ENCODE peak calls at places on chromosomes 1 and 21, in four cellular contexts. P is A549, Q is suprapubic skin, Z is kidney epithelial cell. B is an unnamed sample.

GRCh38 chr1:207806531-207807394 is 54.9 kb downstream of the CD46 start:
- DNase-seq in P (no peak), Q (peak; percentile 56), Z (peak; percentile 56), B (peak; percentile 34)

GRCh38 chr21:32954353-32954752 is 71.4 kb upstream of the OLIG2 start:
- DNase-seq in P (no peak), Q (no peak), Z (no peak), B (no peak)

GRCh38 chr1:44780583-44781121 is 5.3 kb downstream of the RPS8 start:
- DNase-seq in P (no peak), Q (no peak), Z (no peak), B (no peak)

GRCh38 chr1:244454412-244454811 is 2.7 kb upstream of the ADSS2 start:
- DNase-seq in P (no peak), Q (no peak), Z (no peak), B (no peak)

GRCh38 chr1:185348995-185349394 is 32.0 kb upstream of the IVNS1ABP start:
- DNase-seq in P (no peak), Q (no peak), Z (no peak), B (no peak)

GRCh38 chr1:63691672-63692425 is 82.0 kb upstream of the ROR1 start:
- DNase-seq in P (peak; percentile 82), Q (no peak), Z (peak; percentile 70), B (peak; percentile 88)

GRCh38 chr1:25580933-25581332 is 35.7 kb upstream of the MAN1C1 start:
- DNase-seq in P (no peak), Q (no peak), Z (no peak), B (no peak)

GRCh38 chr1:40132383-40133121 is 28.6 kb upstream of the RLF start:
- DNase-seq in P (no peak), Q (no peak), Z (no peak), B (no peak)

GRCh38 chr1:221517961-221518360 is 223.9 kb downstream of the DUSP10 start:
- DNase-seq in P (no peak), Q (no peak), Z (no peak), B (no peak)

GRCh38 chr21:45525910-45526306 is 16.3 kb downstream of the SLC19A1 start:
- DNase-seq in P (no peak), Q (peak; percentile 41), Z (no peak), B (no peak)

GRCh38 chr1:191851799-191852595 is 306.3 kb upstream of the RGS18 start:
- DNase-seq in P (no peak), Q (no peak), Z (no peak), B (no peak)

GRCh38 chr1:230159580-230159979 is 92.5 kb downstream of the GALNT2 start:
- DNase-seq in P (no peak), Q (peak; percentile 46), Z (no peak), B (no peak)

GRCh38 chr1:17877896-17878295 is 122.8 kb downstream of the ACTL8 start:
- DNase-seq in P (no peak), Q (no peak), Z (no peak), B (no peak)

GRCh38 chr1:161082996-161083742 is 6.2 kb downstream of the NECTIN4 start:
- DNase-seq in P (peak; percentile 69), Q (peak; percentile 95), Z (peak; percentile 85), B (peak; percentile 84)

GRCh38 chr1:42684139-42684538 is 1.9 kb downstream of the YBX1 start:
- DNase-seq in P (no peak), Q (no peak), Z (no peak), B (no peak)

GRCh38 chr1:156497078-156497742 is 3.4 kb downstream of the MEF2D start:
- DNase-seq in P (no peak), Q (no peak), Z (no peak), B (no peak)

GRCh38 chr1:40316595-40317393 is at the start of gene COL9A2:
- DNase-seq in P (peak; percentile 18), Q (no peak), Z (no peak), B (no peak)

GRCh38 chr1:212162635-212163034 is 122.6 kb upstream of the PPP2R5A start:
- DNase-seq in P (no peak), Q (no peak), Z (no peak), B (peak; percentile 64)

GRCh38 chr1:32241011-32241763 is 5.8 kb upstream of the FAM167B start:
- DNase-seq in P (peak; percentile 42), Q (peak; percentile 84), Z (no peak), B (no peak)

GRCh38 chr21:37437376-37438080 is 71.0 kb downstream of the DYRK1A start:
- DNase-seq in P (no peak), Q (no peak), Z (no peak), B (no peak)

GRCh38 chr1:41558761-41559171 is 74.3 kb upstream of the EDN2 start:
- DNase-seq in P (no peak), Q (peak; percentile 38), Z (no peak), B (no peak)

GRCh38 chr21:35475006-35475405 is 425.9 kb upstream of the RUNX1 start:
- DNase-seq in P (no peak), Q (no peak), Z (no peak), B (no peak)

GRCh38 chr21:24369278-24369677 is 1238.0 kb downstream of the MRPL39 start:
- DNase-seq in P (no peak), Q (no peak), Z (no peak), B (no peak)

GRCh38 chr21:21324297-21324696 is 326.1 kb downstream of the NCAM2 start:
- DNase-seq in P (no peak), Q (no peak), Z (no peak), B (no peak)

GRCh38 chr1:35505911-35506798 is 51.0 kb downstream of the KIAA0319L start:
- DNase-seq in P (no peak), Q (no peak), Z (peak; percentile 86), B (peak; percentile 91)

GRCh38 chr1:34373912-34374311 is 197.2 kb downstream of the C1orf94 start:
- DNase-seq in P (no peak), Q (no peak), Z (no peak), B (no peak)

GRCh38 chr1:34370748-34371147 is 194.0 kb downstream of the C1orf94 start:
- DNase-seq in P (no peak), Q (no peak), Z (no peak), B (no peak)

GRCh38 chr1:34372891-34373290 is 196.2 kb downstream of the C1orf94 start:
- DNase-seq in P (no peak), Q (no peak), Z (no peak), B (no peak)

GRCh38 chr1:34369701-34370455 is 193.2 kb downstream of the C1orf94 start:
- DNase-seq in P (no peak), Q (no peak), Z (no peak), B (no peak)

GRCh38 chr1:34371829-34372532 is 195.3 kb downstream of the C1orf94 start:
- DNase-seq in P (no peak), Q (no peak), Z (no peak), B (no peak)
- TF ChIP-seq CTCF in P (no peak), Q (no peak), Z (no peak), B (no peak)

GRCh38 chr1:53061859-53062714 is at the start of gene PODN:
- DNase-seq in P (no peak), Q (peak; percentile 76), Z (no peak), B (no peak)

GRCh38 chr1:53066433-53066832 is 4.4 kb downstream of the PODN start:
- DNase-seq in P (no peak), Q (no peak), Z (no peak), B (no peak)

GRCh38 chr1:53062731-53063591 is 948 bp downstream of the PODN start:
- DNase-seq in P (no peak), Q (peak; percentile 61), Z (no peak), B (no peak)

GRCh38 chr1:53065391-53065790 is 3.4 kb downstream of the PODN start:
- DNase-seq in P (no peak), Q (no peak), Z (no peak), B (no peak)

GRCh38 chr1:53063744-53064515 is 1.9 kb downstream of the PODN start:
- DNase-seq in P (no peak), Q (no peak), Z (no peak), B (no peak)
- H3K4me3 ChIP-seq in P (no peak overlapping the region), Q (peak overlapping the region; percentile 57), Z (no peak overlapping the region), B (no peak overlapping the region)

DNA sequence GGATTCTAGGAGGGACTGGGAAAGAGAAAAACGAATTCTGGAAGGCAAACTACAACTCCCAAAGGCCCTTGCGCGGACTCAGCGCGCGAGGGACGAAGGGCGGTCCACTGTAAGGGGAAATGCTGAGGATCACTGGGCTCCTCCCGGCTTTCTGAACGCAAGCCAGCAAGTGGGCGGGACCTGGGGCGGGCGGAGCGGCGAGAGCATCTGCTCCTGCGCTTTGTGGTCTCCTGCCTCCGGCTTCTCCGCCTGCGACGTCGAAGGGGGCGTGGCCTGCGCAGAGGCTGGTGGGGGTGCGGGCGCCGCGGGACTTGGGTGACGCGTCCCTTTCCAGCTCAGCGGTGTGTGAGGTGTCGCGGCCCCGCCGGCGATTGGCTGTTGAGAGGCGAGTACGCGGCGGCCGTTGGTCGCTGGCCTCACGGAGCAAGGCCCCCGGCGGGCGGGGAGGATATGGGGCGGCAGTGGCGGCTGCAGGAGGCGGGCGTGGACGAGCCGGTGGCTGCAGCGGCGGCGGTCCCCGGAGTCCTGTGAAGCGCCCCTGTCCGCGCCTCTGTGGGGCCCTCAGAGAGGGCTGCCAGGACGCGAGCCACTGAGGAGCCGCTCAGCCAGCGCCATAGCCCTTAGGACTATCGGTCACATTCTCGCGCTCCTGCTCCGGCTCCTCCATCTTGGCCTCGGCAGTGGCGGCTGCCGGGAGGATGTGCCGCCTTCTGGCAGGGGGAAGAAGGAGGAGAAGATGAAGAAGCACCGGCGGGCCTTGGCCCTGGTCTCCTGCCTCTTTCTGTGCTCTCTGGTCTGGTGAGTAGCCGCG is at the start of gene SUCO:
- DNase-seq in P (peak; percentile 91), Q (peak; percentile 100), Z (peak; percentile 94), B (peak; percentile 97)
- TF ChIP-seq CTCF in P (no peak), Q (peak; percentile 11), Z (no peak), B (no peak)

DNA sequence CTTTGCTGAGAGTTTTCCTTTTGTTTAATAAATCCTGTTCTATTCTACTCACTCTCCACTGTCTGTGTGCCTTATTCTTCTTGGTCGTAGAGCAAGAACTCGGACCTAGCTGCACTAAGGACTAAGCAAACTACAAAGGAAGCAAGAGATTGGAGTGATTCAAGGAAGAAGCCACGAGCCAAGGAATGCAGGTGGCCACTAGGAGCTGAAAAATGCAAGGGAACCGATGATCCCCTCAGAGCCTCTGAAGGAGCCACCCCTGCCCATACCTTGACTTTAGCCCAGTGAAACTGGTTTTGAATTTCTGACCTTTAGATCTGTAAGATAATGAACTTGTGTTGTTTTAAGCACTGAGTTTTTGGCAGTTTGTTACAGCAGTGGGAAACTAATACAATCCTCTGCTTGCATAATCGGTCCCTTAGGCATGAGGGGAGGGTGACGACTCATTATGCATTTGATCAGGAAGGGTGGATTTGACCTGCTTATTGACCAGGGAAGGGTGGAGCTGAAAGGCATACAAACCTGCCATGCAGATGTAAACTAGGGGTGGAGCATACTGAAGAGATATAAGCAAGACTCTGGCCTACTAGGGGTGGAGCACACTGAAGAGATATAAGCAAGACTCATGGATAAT is 6.2 kb upstream of the CA6 start:
- DNase-seq in P (no peak), Q (no peak), Z (no peak), B (no peak)
- H3K4me3 ChIP-seq in P (no peak overlapping the region), Q (no peak overlapping the region), Z (no peak overlapping the region), B (no peak overlapping the region)

B was measured in astrocyte of the cerebellum.